ENCODE peak calls at places on chromosomes 7 and 10, in eight cellular contexts. One of them, this sample, is unnamed.

GRCh38 chr10:24784061-24784460 is 60.4 kb upstream of the ARHGAP21 start:
- DNase-seq in fibroblast of pulmonary artery: no peak
- DNase-seq in HEK293T: no peak
- DNase-seq in activated naive CD8-positive, alpha-beta T cell treated with anti-CD3 and anti-CD28 coated beads, Interleukin-2, amount 50 U/mL, for 24 hours: no peak
- DNase-seq in activated CD8-positive, alpha-beta memory T cell treated with anti-CD3 and anti-CD28 coated beads, Interleukin-2, amount 50 U/mL, for 48 hours: no peak
- DNase-seq in 8988T: no peak
- DNase-seq in heart right ventricle: no peak
- DNase-seq in CD8-positive, alpha-beta T cell: no peak
- DNase-seq in this sample: no peak

GRCh38 chr7:127950233-127950935 is 80.9 kb downstream of the LRRC4 start:
- DNase-seq in activated naive CD8-positive, alpha-beta T cell treated with anti-CD3 and anti-CD28 coated beads, Interleukin-2, amount 50 U/mL, for 24 hours: no peak
- DNase-seq in CD8-positive, alpha-beta T cell: no peak
- DNase-seq in heart right ventricle: no peak
- DNase-seq in 8988T: no peak
- DNase-seq in HEK293T: no peak
- DNase-seq in fibroblast of pulmonary artery: no peak
- DNase-seq in activated CD8-positive, alpha-beta memory T cell treated with anti-CD3 and anti-CD28 coated beads, Interleukin-2, amount 50 U/mL, for 48 hours: no peak
- DNase-seq in this sample: no peak

GRCh38 chr10:10623958-10624590 is 393.6 kb upstream of the CELF2 start:
- DNase-seq in fibroblast of pulmonary artery: peak
- DNase-seq in CD8-positive, alpha-beta T cell: no peak
- DNase-seq in activated naive CD8-positive, alpha-beta T cell treated with anti-CD3 and anti-CD28 coated beads, Interleukin-2, amount 50 U/mL, for 24 hours: no peak
- DNase-seq in activated CD8-positive, alpha-beta memory T cell treated with anti-CD3 and anti-CD28 coated beads, Interleukin-2, amount 50 U/mL, for 48 hours: no peak
- DNase-seq in 8988T: no peak
- DNase-seq in HEK293T: no peak
- DNase-seq in heart right ventricle: no peak
- DNase-seq in this sample: no peak

GRCh38 chr10:30445716-30446115 is 11.7 kb downstream of the MAP3K8 start:
- DNase-seq in 8988T: no peak
- DNase-seq in activated naive CD8-positive, alpha-beta T cell treated with anti-CD3 and anti-CD28 coated beads, Interleukin-2, amount 50 U/mL, for 24 hours: no peak
- DNase-seq in CD8-positive, alpha-beta T cell: no peak
- DNase-seq in heart right ventricle: no peak
- DNase-seq in HEK293T: no peak
- DNase-seq in fibroblast of pulmonary artery: no peak
- DNase-seq in activated CD8-positive, alpha-beta memory T cell treated with anti-CD3 and anti-CD28 coated beads, Interleukin-2, amount 50 U/mL, for 48 hours: peak
- DNase-seq in this sample: no peak

GRCh38 chr7:28808786-28809533 is 149.2 kb downstream of the TRIL start:
- DNase-seq in activated CD8-positive, alpha-beta memory T cell treated with anti-CD3 and anti-CD28 coated beads, Interleukin-2, amount 50 U/mL, for 48 hours: no peak
- DNase-seq in heart right ventricle: no peak
- DNase-seq in fibroblast of pulmonary artery: peak
- DNase-seq in CD8-positive, alpha-beta T cell: no peak
- DNase-seq in activated naive CD8-positive, alpha-beta T cell treated with anti-CD3 and anti-CD28 coated beads, Interleukin-2, amount 50 U/mL, for 24 hours: no peak
- DNase-seq in HEK293T: no peak
- DNase-seq in 8988T: no peak
- DNase-seq in this sample: peak

GRCh38 chr10:96497391-96497790 is 16.3 kb downstream of the TLL2 start:
- DNase-seq in CD8-positive, alpha-beta T cell: no peak
- DNase-seq in fibroblast of pulmonary artery: no peak
- DNase-seq in heart right ventricle: no peak
- DNase-seq in activated CD8-positive, alpha-beta memory T cell treated with anti-CD3 and anti-CD28 coated beads, Interleukin-2, amount 50 U/mL, for 48 hours: no peak
- DNase-seq in activated naive CD8-positive, alpha-beta T cell treated with anti-CD3 and anti-CD28 coated beads, Interleukin-2, amount 50 U/mL, for 24 hours: no peak
- DNase-seq in HEK293T: no peak
- DNase-seq in 8988T: no peak
- DNase-seq in this sample: no peak

GRCh38 chr10:53843691-53844362 is 957.2 kb downstream of the PCDH15 start:
- DNase-seq in CD8-positive, alpha-beta T cell: no peak
- DNase-seq in fibroblast of pulmonary artery: peak
- DNase-seq in HEK293T: peak
- DNase-seq in 8988T: no peak
- DNase-seq in heart right ventricle: no peak
- DNase-seq in activated naive CD8-positive, alpha-beta T cell treated with anti-CD3 and anti-CD28 coated beads, Interleukin-2, amount 50 U/mL, for 24 hours: no peak
- DNase-seq in activated CD8-positive, alpha-beta memory T cell treated with anti-CD3 and anti-CD28 coated beads, Interleukin-2, amount 50 U/mL, for 48 hours: no peak
- DNase-seq in this sample: no peak

GRCh38 chr7:17056491-17057142 is 174.8 kb upstream of the AGR3 start:
- DNase-seq in fibroblast of pulmonary artery: peak
- DNase-seq in 8988T: no peak
- DNase-seq in activated naive CD8-positive, alpha-beta T cell treated with anti-CD3 and anti-CD28 coated beads, Interleukin-2, amount 50 U/mL, for 24 hours: no peak
- DNase-seq in activated CD8-positive, alpha-beta memory T cell treated with anti-CD3 and anti-CD28 coated beads, Interleukin-2, amount 50 U/mL, for 48 hours: no peak
- DNase-seq in heart right ventricle: no peak
- DNase-seq in HEK293T: no peak
- DNase-seq in CD8-positive, alpha-beta T cell: no peak
- DNase-seq in this sample: no peak

GRCh38 chr7:31058122-31058521 is 6.0 kb downstream of the ADCYAP1R1 start:
- DNase-seq in CD8-positive, alpha-beta T cell: no peak
- DNase-seq in activated naive CD8-positive, alpha-beta T cell treated with anti-CD3 and anti-CD28 coated beads, Interleukin-2, amount 50 U/mL, for 24 hours: no peak
- DNase-seq in 8988T: no peak
- DNase-seq in HEK293T: no peak
- DNase-seq in fibroblast of pulmonary artery: peak
- DNase-seq in activated CD8-positive, alpha-beta memory T cell treated with anti-CD3 and anti-CD28 coated beads, Interleukin-2, amount 50 U/mL, for 48 hours: no peak
- DNase-seq in heart right ventricle: no peak
- DNase-seq in this sample: no peak

GRCh38 chr7:98826811-98827231 is 43.0 kb downstream of the TMEM130 start:
- DNase-seq in activated CD8-positive, alpha-beta memory T cell treated with anti-CD3 and anti-CD28 coated beads, Interleukin-2, amount 50 U/mL, for 48 hours: no peak
- DNase-seq in heart right ventricle: peak
- DNase-seq in 8988T: no peak
- DNase-seq in CD8-positive, alpha-beta T cell: no peak
- DNase-seq in HEK293T: no peak
- DNase-seq in fibroblast of pulmonary artery: no peak
- DNase-seq in activated naive CD8-positive, alpha-beta T cell treated with anti-CD3 and anti-CD28 coated beads, Interleukin-2, amount 50 U/mL, for 24 hours: no peak
- DNase-seq in this sample: no peak

GRCh38 chr10:103592186-103593021 is 98.9 kb downstream of the NEURL1 start:
- DNase-seq in activated CD8-positive, alpha-beta memory T cell treated with anti-CD3 and anti-CD28 coated beads, Interleukin-2, amount 50 U/mL, for 48 hours: peak
- DNase-seq in fibroblast of pulmonary artery: peak
- DNase-seq in 8988T: peak
- DNase-seq in heart right ventricle: no peak
- DNase-seq in CD8-positive, alpha-beta T cell: peak
- DNase-seq in activated naive CD8-positive, alpha-beta T cell treated with anti-CD3 and anti-CD28 coated beads, Interleukin-2, amount 50 U/mL, for 24 hours: peak
- DNase-seq in HEK293T: peak
- DNase-seq in this sample: peak

GRCh38 chr10:1128649-1129048 is 72.5 kb downstream of the WDR37 start:
- DNase-seq in heart right ventricle: no peak
- DNase-seq in HEK293T: no peak
- DNase-seq in CD8-positive, alpha-beta T cell: no peak
- DNase-seq in fibroblast of pulmonary artery: no peak
- DNase-seq in 8988T: no peak
- DNase-seq in activated CD8-positive, alpha-beta memory T cell treated with anti-CD3 and anti-CD28 coated beads, Interleukin-2, amount 50 U/mL, for 48 hours: no peak
- DNase-seq in activated naive CD8-positive, alpha-beta T cell treated with anti-CD3 and anti-CD28 coated beads, Interleukin-2, amount 50 U/mL, for 24 hours: no peak
- DNase-seq in this sample: no peak

GRCh38 chr7:151775547-151776443 is 101.1 kb downstream of the PRKAG2 start:
- DNase-seq in heart right ventricle: no peak
- DNase-seq in CD8-positive, alpha-beta T cell: no peak
- DNase-seq in activated CD8-positive, alpha-beta memory T cell treated with anti-CD3 and anti-CD28 coated beads, Interleukin-2, amount 50 U/mL, for 48 hours: no peak
- DNase-seq in HEK293T: no peak
- DNase-seq in 8988T: no peak
- DNase-seq in activated naive CD8-positive, alpha-beta T cell treated with anti-CD3 and anti-CD28 coated beads, Interleukin-2, amount 50 U/mL, for 24 hours: no peak
- DNase-seq in fibroblast of pulmonary artery: no peak
- DNase-seq in this sample: no peak

GRCh38 chr10:129689681-129690080 is 222.6 kb downstream of the MGMT start:
- DNase-seq in heart right ventricle: no peak
- DNase-seq in CD8-positive, alpha-beta T cell: no peak
- DNase-seq in fibroblast of pulmonary artery: peak
- DNase-seq in activated naive CD8-positive, alpha-beta T cell treated with anti-CD3 and anti-CD28 coated beads, Interleukin-2, amount 50 U/mL, for 24 hours: no peak
- DNase-seq in activated CD8-positive, alpha-beta memory T cell treated with anti-CD3 and anti-CD28 coated beads, Interleukin-2, amount 50 U/mL, for 48 hours: no peak
- DNase-seq in HEK293T: no peak
- DNase-seq in 8988T: no peak
- DNase-seq in this sample: no peak

GRCh38 chr7:92930404-92930803 is 94.0 kb upstream of the CDK6 start:
- DNase-seq in HEK293T: no peak
- DNase-seq in activated CD8-positive, alpha-beta memory T cell treated with anti-CD3 and anti-CD28 coated beads, Interleukin-2, amount 50 U/mL, for 48 hours: no peak
- DNase-seq in fibroblast of pulmonary artery: no peak
- DNase-seq in heart right ventricle: no peak
- DNase-seq in 8988T: no peak
- DNase-seq in CD8-positive, alpha-beta T cell: no peak
- DNase-seq in activated naive CD8-positive, alpha-beta T cell treated with anti-CD3 and anti-CD28 coated beads, Interleukin-2, amount 50 U/mL, for 24 hours: no peak
- DNase-seq in this sample: no peak

GRCh38 chr10:127195041-127195506 is 1.3 kb downstream of the INSYN2A start:
- DNase-seq in activated naive CD8-positive, alpha-beta T cell treated with anti-CD3 and anti-CD28 coated beads, Interleukin-2, amount 50 U/mL, for 24 hours: no peak
- DNase-seq in 8988T: no peak
- DNase-seq in HEK293T: no peak
- DNase-seq in CD8-positive, alpha-beta T cell: no peak
- DNase-seq in fibroblast of pulmonary artery: no peak
- DNase-seq in activated CD8-positive, alpha-beta memory T cell treated with anti-CD3 and anti-CD28 coated beads, Interleukin-2, amount 50 U/mL, for 48 hours: no peak
- DNase-seq in heart right ventricle: no peak
- DNase-seq in this sample: peak

GRCh38 chr7:5429857-5430611 is 6.4 kb upstream of the TNRC18 start:
- DNase-seq in 8988T: peak
- DNase-seq in heart right ventricle: no peak
- DNase-seq in HEK293T: no peak
- DNase-seq in activated CD8-positive, alpha-beta memory T cell treated with anti-CD3 and anti-CD28 coated beads, Interleukin-2, amount 50 U/mL, for 48 hours: no peak
- DNase-seq in fibroblast of pulmonary artery: no peak
- DNase-seq in activated naive CD8-positive, alpha-beta T cell treated with anti-CD3 and anti-CD28 coated beads, Interleukin-2, amount 50 U/mL, for 24 hours: no peak
- DNase-seq in CD8-positive, alpha-beta T cell: no peak
- DNase-seq in this sample: no peak

GRCh38 chr7:51101111-51101757 is 215.4 kb downstream of the COBL start:
- DNase-seq in fibroblast of pulmonary artery: no peak
- DNase-seq in CD8-positive, alpha-beta T cell: no peak
- DNase-seq in HEK293T: no peak
- DNase-seq in activated naive CD8-positive, alpha-beta T cell treated with anti-CD3 and anti-CD28 coated beads, Interleukin-2, amount 50 U/mL, for 24 hours: no peak
- DNase-seq in heart right ventricle: no peak
- DNase-seq in activated CD8-positive, alpha-beta memory T cell treated with anti-CD3 and anti-CD28 coated beads, Interleukin-2, amount 50 U/mL, for 48 hours: no peak
- DNase-seq in 8988T: no peak
- DNase-seq in this sample: no peak

GRCh38 chr7:99201027-99201426 is 6.9 kb downstream of the KPNA7 start:
- DNase-seq in CD8-positive, alpha-beta T cell: no peak
- DNase-seq in 8988T: no peak
- DNase-seq in activated CD8-positive, alpha-beta memory T cell treated with anti-CD3 and anti-CD28 coated beads, Interleukin-2, amount 50 U/mL, for 48 hours: no peak
- DNase-seq in fibroblast of pulmonary artery: peak
- DNase-seq in activated naive CD8-positive, alpha-beta T cell treated with anti-CD3 and anti-CD28 coated beads, Interleukin-2, amount 50 U/mL, for 24 hours: no peak
- DNase-seq in heart right ventricle: no peak
- DNase-seq in HEK293T: no peak
- DNase-seq in this sample: no peak

GRCh38 chr7:55065079-55065478 is 46.3 kb downstream of the EGFR start:
- DNase-seq in fibroblast of pulmonary artery: peak
- DNase-seq in 8988T: no peak
- DNase-seq in activated naive CD8-positive, alpha-beta T cell treated with anti-CD3 and anti-CD28 coated beads, Interleukin-2, amount 50 U/mL, for 24 hours: no peak
- DNase-seq in activated CD8-positive, alpha-beta memory T cell treated with anti-CD3 and anti-CD28 coated beads, Interleukin-2, amount 50 U/mL, for 48 hours: no peak
- DNase-seq in heart right ventricle: no peak
- DNase-seq in CD8-positive, alpha-beta T cell: no peak
- DNase-seq in HEK293T: peak
- DNase-seq in this sample: no peak

GRCh38 chr7:106021211-106022067 is 58.4 kb downstream of the CDHR3 start:
- DNase-seq in heart right ventricle: no peak
- DNase-seq in fibroblast of pulmonary artery: no peak
- DNase-seq in activated CD8-positive, alpha-beta memory T cell treated with anti-CD3 and anti-CD28 coated beads, Interleukin-2, amount 50 U/mL, for 48 hours: no peak
- DNase-seq in CD8-positive, alpha-beta T cell: no peak
- DNase-seq in 8988T: no peak
- DNase-seq in HEK293T: peak
- DNase-seq in activated naive CD8-positive, alpha-beta T cell treated with anti-CD3 and anti-CD28 coated beads, Interleukin-2, amount 50 U/mL, for 24 hours: no peak
- DNase-seq in this sample: no peak

GRCh38 chr10:79360499-79361342 is 13.5 kb downstream of the PPIF start:
- DNase-seq in 8988T: no peak
- DNase-seq in heart right ventricle: no peak
- DNase-seq in HEK293T: no peak
- DNase-seq in fibroblast of pulmonary artery: no peak
- DNase-seq in CD8-positive, alpha-beta T cell: peak
- DNase-seq in activated CD8-positive, alpha-beta memory T cell treated with anti-CD3 and anti-CD28 coated beads, Interleukin-2, amount 50 U/mL, for 48 hours: no peak
- DNase-seq in activated naive CD8-positive, alpha-beta T cell treated with anti-CD3 and anti-CD28 coated beads, Interleukin-2, amount 50 U/mL, for 24 hours: no peak
- DNase-seq in this sample: no peak

GRCh38 chr10:103652599-103653281 is 159.2 kb downstream of the NEURL1 start:
- DNase-seq in fibroblast of pulmonary artery: no peak
- DNase-seq in activated CD8-positive, alpha-beta memory T cell treated with anti-CD3 and anti-CD28 coated beads, Interleukin-2, amount 50 U/mL, for 48 hours: no peak
- DNase-seq in HEK293T: no peak
- DNase-seq in activated naive CD8-positive, alpha-beta T cell treated with anti-CD3 and anti-CD28 coated beads, Interleukin-2, amount 50 U/mL, for 24 hours: no peak
- DNase-seq in heart right ventricle: no peak
- DNase-seq in CD8-positive, alpha-beta T cell: no peak
- DNase-seq in 8988T: no peak
- DNase-seq in this sample: no peak

GRCh38 chr7:105691692-105692564 is 110.6 kb upstream of the EFCAB10 start:
- DNase-seq in HEK293T: peak
- DNase-seq in activated CD8-positive, alpha-beta memory T cell treated with anti-CD3 and anti-CD28 coated beads, Interleukin-2, amount 50 U/mL, for 48 hours: peak
- DNase-seq in activated naive CD8-positive, alpha-beta T cell treated with anti-CD3 and anti-CD28 coated beads, Interleukin-2, amount 50 U/mL, for 24 hours: peak
- DNase-seq in CD8-positive, alpha-beta T cell: peak
- DNase-seq in heart right ventricle: peak
- DNase-seq in fibroblast of pulmonary artery: peak
- DNase-seq in 8988T: no peak
- DNase-seq in this sample: no peak

GRCh38 chr7:91836065-91836368 is 44.5 kb downstream of the MTERF1 start:
- DNase-seq in activated CD8-positive, alpha-beta memory T cell treated with anti-CD3 and anti-CD28 coated beads, Interleukin-2, amount 50 U/mL, for 48 hours: no peak
- DNase-seq in fibroblast of pulmonary artery: peak
- DNase-seq in activated naive CD8-positive, alpha-beta T cell treated with anti-CD3 and anti-CD28 coated beads, Interleukin-2, amount 50 U/mL, for 24 hours: no peak
- DNase-seq in HEK293T: no peak
- DNase-seq in heart right ventricle: no peak
- DNase-seq in 8988T: no peak
- DNase-seq in CD8-positive, alpha-beta T cell: no peak
- DNase-seq in this sample: no peak

GRCh38 chr10:122475130-122475529 is 13.8 kb downstream of the HTRA1 start:
- DNase-seq in activated CD8-positive, alpha-beta memory T cell treated with anti-CD3 and anti-CD28 coated beads, Interleukin-2, amount 50 U/mL, for 48 hours: no peak
- DNase-seq in fibroblast of pulmonary artery: no peak
- DNase-seq in heart right ventricle: peak
- DNase-seq in HEK293T: no peak
- DNase-seq in 8988T: no peak
- DNase-seq in CD8-positive, alpha-beta T cell: no peak
- DNase-seq in activated naive CD8-positive, alpha-beta T cell treated with anti-CD3 and anti-CD28 coated beads, Interleukin-2, amount 50 U/mL, for 24 hours: no peak
- DNase-seq in this sample: no peak

GRCh38 chr10:99659868-99660366 is 608 bp downstream of the ENTPD7 start:
- DNase-seq in activated CD8-positive, alpha-beta memory T cell treated with anti-CD3 and anti-CD28 coated beads, Interleukin-2, amount 50 U/mL, for 48 hours: no peak
- DNase-seq in HEK293T: no peak
- DNase-seq in heart right ventricle: no peak
- DNase-seq in 8988T: no peak
- DNase-seq in fibroblast of pulmonary artery: no peak
- DNase-seq in CD8-positive, alpha-beta T cell: peak
- DNase-seq in activated naive CD8-positive, alpha-beta T cell treated with anti-CD3 and anti-CD28 coated beads, Interleukin-2, amount 50 U/mL, for 24 hours: peak
- DNase-seq in this sample: no peak

GRCh38 chr7:40604601-40605438 is 470.0 kb downstream of the SUGCT start:
- DNase-seq in HEK293T: peak
- DNase-seq in activated CD8-positive, alpha-beta memory T cell treated with anti-CD3 and anti-CD28 coated beads, Interleukin-2, amount 50 U/mL, for 48 hours: peak
- DNase-seq in 8988T: peak
- DNase-seq in fibroblast of pulmonary artery: peak
- DNase-seq in activated naive CD8-positive, alpha-beta T cell treated with anti-CD3 and anti-CD28 coated beads, Interleukin-2, amount 50 U/mL, for 24 hours: peak
- DNase-seq in heart right ventricle: peak
- DNase-seq in CD8-positive, alpha-beta T cell: no peak
- DNase-seq in this sample: peak

GRCh38 chr7:28102778-28103177 is 77.8 kb downstream of the JAZF1 start:
- DNase-seq in activated naive CD8-positive, alpha-beta T cell treated with anti-CD3 and anti-CD28 coated beads, Interleukin-2, amount 50 U/mL, for 24 hours: no peak
- DNase-seq in fibroblast of pulmonary artery: peak
- DNase-seq in 8988T: no peak
- DNase-seq in CD8-positive, alpha-beta T cell: no peak
- DNase-seq in HEK293T: no peak
- DNase-seq in activated CD8-positive, alpha-beta memory T cell treated with anti-CD3 and anti-CD28 coated beads, Interleukin-2, amount 50 U/mL, for 48 hours: no peak
- DNase-seq in heart right ventricle: no peak
- DNase-seq in this sample: no peak

GRCh38 chr10:110404374-110404773 is 93.3 kb upstream of the DUSP5 start:
- DNase-seq in 8988T: no peak
- DNase-seq in CD8-positive, alpha-beta T cell: no peak
- DNase-seq in fibroblast of pulmonary artery: no peak
- DNase-seq in HEK293T: no peak
- DNase-seq in heart right ventricle: no peak
- DNase-seq in activated CD8-positive, alpha-beta memory T cell treated with anti-CD3 and anti-CD28 coated beads, Interleukin-2, amount 50 U/mL, for 48 hours: no peak
- DNase-seq in activated naive CD8-positive, alpha-beta T cell treated with anti-CD3 and anti-CD28 coated beads, Interleukin-2, amount 50 U/mL, for 24 hours: no peak
- DNase-seq in this sample: no peak

GRCh38 chr7:92881091-92881485 is 44.7 kb upstream of the CDK6 start:
- DNase-seq in heart right ventricle: no peak
- DNase-seq in HEK293T: no peak
- DNase-seq in 8988T: no peak
- DNase-seq in activated CD8-positive, alpha-beta memory T cell treated with anti-CD3 and anti-CD28 coated beads, Interleukin-2, amount 50 U/mL, for 48 hours: no peak
- DNase-seq in fibroblast of pulmonary artery: no peak
- DNase-seq in activated naive CD8-positive, alpha-beta T cell treated with anti-CD3 and anti-CD28 coated beads, Interleukin-2, amount 50 U/mL, for 24 hours: no peak
- DNase-seq in CD8-positive, alpha-beta T cell: no peak
- DNase-seq in this sample: no peak